ENCODE peak calls at places on chromosomes 13 and 19, in four cellular contexts. G is fibroblast of mammary gland, U is fibroblast of pulmonary artery, N is A549. F is an unnamed sample.

GRCh38 chr13:50156140-50156539 is 140.9 kb downstream of the KCNRG start:
- DNase-seq in U (peak; percentile 60), G (peak; percentile 64), N (no peak), F (no peak)

GRCh38 chr13:46949211-46949610 is 52.4 kb upstream of the HTR2A start:
- DNase-seq in U (no peak), N (no peak), G (no peak), F (no peak)

GRCh38 chr13:32107474-32107873 is 75.9 kb downstream of the FRY start:
- DNase-seq in U (no peak), G (no peak), N (no peak), F (no peak)

GRCh38 chr13:19264711-19265110 is 83.1 kb upstream of the TUBA3C start:
- DNase-seq in U (no peak), N (no peak), G (no peak), F (no peak)

GRCh38 chr19:46601318-46602224 is at the start of gene CALM3:
- DNase-seq in U (no peak), N (no peak), G (no peak), F (peak; percentile 48)

GRCh38 chr19:30249911-30250310 is 122.3 kb upstream of the ZNF536 start:
- DNase-seq in N (no peak), U (no peak), G (no peak), F (no peak)

GRCh38 chr13:48575014-48575413 is 42.1 kb upstream of the RCBTB2 start:
- DNase-seq in N (no peak), U (no peak), G (no peak), F (no peak)

GRCh38 chr19:47506459-47506858 is 8.4 kb downstream of the NAPA start:
- DNase-seq in U (no peak), N (no peak), G (no peak), F (no peak)

GRCh38 chr13:35884211-35884610 is 247.0 kb downstream of the DCLK1 start:
- DNase-seq in G (peak; percentile 30), N (no peak), U (no peak), F (no peak)

GRCh38 chr19:48819366-48819816 is 8.6 kb upstream of the BCAT2 start:
- DNase-seq in N (peak; percentile 89), G (peak; percentile 94), U (peak; percentile 95), F (no peak)

GRCh38 chr13:32314271-32314967 is 744 bp downstream of the ZAR1L start:
- DNase-seq in N (no peak), G (no peak), U (no peak), F (no peak)

GRCh38 chr19:57566396-57567256 is 7.0 kb upstream of the ZNF550 start:
- DNase-seq in G (peak; percentile 62), U (peak; percentile 47), N (peak; percentile 60), F (no peak)

GRCh38 chr19:57241181-57241580 is 749 bp downstream of the ZNF805 start:
- DNase-seq in U (peak; percentile 33), N (peak; percentile 9), G (peak; percentile 33), F (no peak)

GRCh38 chr19:4829001-4829712 is 2.4 kb downstream of the TICAM1 start:
- DNase-seq in U (no peak), G (no peak), N (no peak), F (peak; percentile 44)

GRCh38 chr19:49954933-49955332 is 6.0 kb downstream of the SIGLEC11 start:
- DNase-seq in N (no peak), U (no peak), G (no peak), F (no peak)

GRCh38 chr19:4633140-4633967 is 6.0 kb upstream of the TNFAIP8L1 start:
- DNase-seq in U (peak; percentile 84), G (peak; percentile 92), N (peak; percentile 82), F (peak; percentile 76)

GRCh38 chr13:60765700-60766411 is 368.8 kb downstream of the TDRD3 start:
- DNase-seq in N (peak; percentile 1), G (no peak), U (peak; percentile 60), F (no peak)

GRCh38 chr13:28623782-28624706 is 34.9 kb upstream of the POMP start:
- DNase-seq in N (no peak), G (peak; percentile 15), U (peak; percentile 14), F (no peak)

GRCh38 chr13:96821971-96822370 is 172.3 kb downstream of the OXGR1 start:
- DNase-seq in G (no peak), U (no peak), N (no peak), F (no peak)

GRCh38 chr13:88303605-88304004 is 632.4 kb downstream of the SLITRK5 start:
- DNase-seq in N (no peak), G (no peak), U (no peak), F (no peak)

DNA sequence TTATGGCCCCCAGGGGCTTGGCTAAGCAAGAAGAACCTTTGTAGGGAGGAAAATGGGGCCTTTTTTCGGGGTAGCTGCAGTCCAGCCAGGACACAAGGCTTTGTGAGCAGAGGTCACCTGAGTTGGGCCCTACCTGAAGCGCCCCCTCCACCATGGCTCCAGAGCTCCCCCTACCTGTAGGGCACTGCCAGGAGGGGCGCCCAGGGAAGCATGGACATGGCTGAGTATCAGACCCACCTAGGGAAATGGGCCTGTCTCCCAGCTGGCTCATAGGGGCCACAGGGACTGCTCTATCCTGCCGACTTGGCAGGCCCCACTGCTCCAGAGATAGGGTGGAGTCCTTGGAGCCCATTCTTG is 9.0 kb upstream of the CEBPA start:
- DNase-seq in U (no peak), G (no peak), N (no peak), F (peak; percentile 30)
- TF ChIP-seq CTCF in U (no peak), G (peak; percentile 2), N (peak; percentile 48), F (no peak)

GRCh38 chr13:100465558-100465957 is 123.0 kb downstream of the GGACT start:
- DNase-seq in N (no peak), G (no peak), U (no peak), F (no peak)
- TF ChIP-seq CTCF in N (no peak), G (no peak), U (no peak), F (no peak)

GRCh38 chr19:45250216-45250831 is 747 bp upstream of the MARK4 start:
- DNase-seq in G (no peak), N (no peak), U (no peak), F (no peak)

GRCh38 chr19:45251452-45252354 is 632 bp downstream of the MARK4 start:
- DNase-seq in U (no peak), G (no peak), N (no peak), F (peak; percentile 77)

GRCh38 chr19:45253396-45254027 is 2.4 kb downstream of the MARK4 start:
- DNase-seq in U (peak; percentile 29), N (no peak), G (peak; percentile 25), F (no peak)

GRCh38 chr19:45249261-45250033 is 1.6 kb upstream of the MARK4 start:
- DNase-seq in N (no peak), U (no peak), G (no peak), F (no peak)

GRCh38 chr19:45250832-45251451 is at the start of gene MARK4:
- DNase-seq in N (peak; percentile 36), U (peak; percentile 49), G (peak; percentile 26), F (peak; percentile 98)
- TF ChIP-seq CTCF in N (no peak), U (no peak), G (no peak), F (no peak)

GRCh38 chr13:20492036-20492435 is 33.6 kb downstream of the CRYL1 start:
- DNase-seq in G (peak; percentile 18), N (no peak), U (no peak), F (no peak)

GRCh38 chr13:20495087-20496023 is 30.3 kb downstream of the CRYL1 start:
- DNase-seq in N (peak; percentile 65), G (peak; percentile 77), U (peak; percentile 84), F (peak; percentile 72)

GRCh38 chr13:20494656-20495055 is 31.0 kb downstream of the CRYL1 start:
- DNase-seq in N (no peak), G (no peak), U (no peak), F (no peak)

GRCh38 chr13:20489185-20489820 is 36.4 kb downstream of the CRYL1 start:
- DNase-seq in N (no peak), U (no peak), G (peak; percentile 56), F (no peak)

DNA sequence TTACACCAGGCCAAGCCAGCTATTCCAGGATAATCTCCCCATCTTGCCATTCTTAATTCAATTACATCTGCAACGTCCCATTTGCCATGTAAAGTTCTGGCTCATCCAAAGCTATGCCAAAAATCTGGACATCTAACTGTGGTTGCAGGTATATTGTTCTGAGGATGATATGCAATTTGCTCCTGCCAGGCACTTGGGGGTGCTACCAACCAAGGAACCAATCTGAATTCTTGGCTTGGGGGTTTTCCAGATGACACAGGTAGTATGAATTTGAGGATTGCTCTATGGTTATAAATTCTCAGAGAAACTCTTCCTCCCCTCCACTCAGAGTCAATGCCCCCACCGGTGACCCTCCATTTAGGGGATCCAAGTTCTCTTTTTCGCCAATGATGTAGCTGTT is 33.0 kb downstream of the CRYL1 start:
- DNase-seq in G (peak; percentile 10), U (peak; percentile 58), N (peak; percentile 52), F (peak; percentile 68)
- TF ChIP-seq CTCF in G (no peak), U (peak; percentile 67), N (peak; percentile 43), F (peak; percentile 60)

GRCh38 chr13:33725340-33725739 is 92.6 kb upstream of the RFC3 start:
- DNase-seq in U (no peak), G (no peak), N (no peak), F (no peak)

GRCh38 chr13:33722216-33722900 is 95.6 kb upstream of the RFC3 start:
- DNase-seq in N (no peak), U (peak; percentile 28), G (peak; percentile 7), F (peak; percentile 32)

GRCh38 chr13:33721719-33722118 is 96.2 kb upstream of the RFC3 start:
- DNase-seq in N (peak; percentile 19), U (peak; percentile 64), G (peak; percentile 62), F (no peak)

GRCh38 chr13:33723365-33723764 is 94.6 kb upstream of the RFC3 start:
- DNase-seq in N (no peak), U (peak; percentile 36), G (peak; percentile 26), F (no peak)

DNA sequence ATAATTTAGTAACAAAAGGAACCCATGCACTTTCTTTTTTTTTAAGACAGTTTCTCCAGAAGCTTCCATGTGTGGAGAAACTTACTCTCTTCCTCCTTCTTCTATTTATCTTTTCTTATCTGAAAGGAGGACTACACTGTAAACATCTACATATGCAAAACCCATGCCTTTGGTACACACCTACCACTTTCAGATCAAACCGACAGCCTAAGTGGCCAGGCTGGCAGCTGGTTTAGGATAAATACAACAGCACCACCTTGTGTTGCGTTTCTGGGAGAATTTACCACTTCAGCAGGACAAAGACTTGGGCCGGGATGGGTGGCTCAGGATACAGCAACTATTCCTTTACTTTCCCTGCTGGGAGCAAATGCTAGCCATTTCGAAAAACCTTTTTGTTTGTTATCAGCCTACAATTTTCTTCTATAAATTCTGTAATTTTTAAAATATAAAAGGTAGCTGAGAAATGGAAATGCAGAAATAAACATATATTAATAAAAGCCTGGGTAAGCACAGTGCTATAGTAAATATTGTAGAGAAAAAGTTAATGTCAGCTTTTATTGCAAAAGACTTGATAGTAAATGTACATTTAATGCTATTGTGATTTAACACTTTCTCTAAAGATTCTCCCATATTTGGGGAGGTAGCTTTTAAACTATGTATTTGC is 94.0 kb upstream of the RFC3 start:
- DNase-seq in G (peak; percentile 88), N (peak; percentile 82), U (peak; percentile 94), F (peak; percentile 48)
- TF ChIP-seq CTCF in G (peak; percentile 82), N (peak; percentile 74), U (peak; percentile 79), F (peak; percentile 63)

DNA sequence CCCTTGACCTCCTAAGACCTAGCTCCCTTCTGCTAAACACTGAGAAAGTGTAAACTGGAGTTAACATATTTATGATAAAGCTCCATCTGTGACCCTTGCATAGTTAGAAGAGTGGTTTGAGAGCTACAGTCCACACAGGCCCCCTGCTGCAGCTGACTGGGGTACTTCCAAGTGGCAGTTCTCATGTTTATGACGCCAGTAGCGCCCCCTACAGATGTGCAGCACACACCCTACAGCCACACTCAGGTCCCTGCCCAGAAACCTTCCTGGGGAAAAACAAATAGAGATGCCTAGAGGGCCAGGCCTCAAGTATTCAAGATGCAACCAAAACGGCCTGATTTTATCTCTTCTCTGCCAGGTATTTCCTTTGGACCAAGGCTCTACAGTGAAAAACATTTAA is 553.2 kb downstream of the EFNB2 start:
- DNase-seq in G (no peak), U (no peak), N (no peak), F (no peak)
- TF ChIP-seq CTCF in G (no peak), U (no peak), N (no peak), F (no peak)